ENCODE peak calls at places on chromosomes 7 and 10, in six cellular contexts. K is AG04450; T is keratinocyte; W is stimulated activated CD8-positive, alpha-beta memory T cell treated with anti-CD3 and anti-CD28 coated beads, Interleukin-15, amount 100 ng/mL, for 1 hour; O is EL; G is GM03348. L is an unnamed sample.
A peak's percentile ranks its signal among the peaks of the same experiment; 100 is the strongest.

GRCh38 chr10:48606530-48607355 is 1.9 kb upstream of the ARHGAP22 start:
- DNase-seq in K (peak; percentile 81), T (no peak), W (no peak), O (peak; percentile 99), G (peak; percentile 89), L (peak; percentile 97)

GRCh38 chr7:2761801-2762497 is 73.9 kb downstream of the AMZ1 start:
- DNase-seq in K (no peak), T (no peak), W (no peak), O (no peak), G (no peak), L (no peak)

GRCh38 chr7:74364061-74364460 is 74.9 kb downstream of the CLIP2 start:
- DNase-seq in K (no peak), T (no peak), W (no peak), O (no peak), G (no peak), L (no peak)

GRCh38 chr10:113475381-113475807 is 77.5 kb upstream of the HABP2 start:
- DNase-seq in K (no peak), T (no peak), W (no peak), O (peak; percentile 73), G (peak; percentile 82), L (peak; percentile 100)

GRCh38 chr10:78688945-78689935 is 379.5 kb upstream of the ZMIZ1 start:
- DNase-seq in K (no peak), T (no peak), W (no peak), O (no peak), G (peak; percentile 31), L (peak; percentile 54)

GRCh38 chr7:21125297-21125696 is 302.6 kb upstream of the SP4 start:
- DNase-seq in K (no peak), T (no peak), W (no peak), O (no peak), G (no peak), L (no peak)

GRCh38 chr10:21517983-21518628 is 7.4 kb downstream of the SKIDA1 start:
- DNase-seq in K (no peak), T (no peak), W (no peak), O (peak; percentile 44), G (no peak), L (no peak)

GRCh38 chr10:65570143-65571010 is 1355.5 kb upstream of the LRRTM3 start:
- DNase-seq in K (no peak), T (no peak), W (no peak), O (peak; percentile 42), G (peak; percentile 58), L (peak; percentile 29)

GRCh38 chr10:10320981-10321380 is 696.7 kb upstream of the CELF2 start:
- DNase-seq in K (peak; percentile 34), T (peak; percentile 74), W (no peak), O (peak; percentile 38), G (no peak), L (peak; percentile 35)

GRCh38 chr7:40003586-40003985 is 53.5 kb downstream of the CDK13 start:
- DNase-seq in K (no peak), T (no peak), W (no peak), O (no peak), G (no peak), L (no peak)

GRCh38 chr10:34081948-34082347 is 733.1 kb downstream of the PARD3 start:
- DNase-seq in K (no peak), T (no peak), W (no peak), O (no peak), G (no peak), L (no peak)

GRCh38 chr7:40717242-40717641 is 582.4 kb downstream of the SUGCT start:
- DNase-seq in K (peak; percentile 60), T (peak; percentile 81), W (no peak), O (peak; percentile 71), G (peak; percentile 70), L (peak; percentile 70)

GRCh38 chr7:81299711-81300110 is 380.9 kb upstream of the SEMA3C start:
- DNase-seq in K (no peak), T (no peak), W (no peak), O (no peak), G (peak; percentile 9), L (no peak)

GRCh38 chr7:26603631-26604030 is 260.8 kb downstream of the SKAP2 start:
- DNase-seq in K (no peak), T (peak; percentile 68), W (no peak), O (no peak), G (no peak), L (no peak)

L was measured in AG10803.